ENCODE peak calls at places on chromosomes 3 and 15, in six cellular contexts. One of them, this sample, is unnamed.
A peak's percentile ranks its signal among the peaks of the same experiment; 100 is the strongest.

GRCh38 chr3:187725653-187726370 is 19.5 kb downstream of the BCL6 start:
- DNase-seq in tibial nerve: no peak
- DNase-seq in suprapubic skin: no peak
- DNase-seq in H1: no peak
- DNase-seq in A549: no peak
- DNase-seq in transverse colon: no peak
- DNase-seq in this sample: no peak

GRCh38 chr15:29844290-29844903 is 22.1 kb upstream of the TJP1 start:
- DNase-seq in tibial nerve: no peak
- DNase-seq in suprapubic skin: no peak
- DNase-seq in H1: no peak
- DNase-seq in A549: no peak
- DNase-seq in transverse colon: no peak
- DNase-seq in this sample: no peak

GRCh38 chr3:62938583-62938982 is 63.4 kb upstream of the CADPS start:
- DNase-seq in tibial nerve: no peak
- DNase-seq in suprapubic skin: no peak
- DNase-seq in H1: no peak
- DNase-seq in A549: no peak
- DNase-seq in transverse colon: no peak
- DNase-seq in this sample: no peak

GRCh38 chr3:140736863-140737460 is 59.1 kb downstream of the TRIM42 start:
- DNase-seq in tibial nerve: peak; percentile 66
- DNase-seq in suprapubic skin: no peak
- DNase-seq in H1: peak; percentile 71
- DNase-seq in A549: peak; percentile 10
- DNase-seq in transverse colon: peak; percentile 18
- DNase-seq in this sample: peak; percentile 52

GRCh38 chr15:89335289-89336041 is 841 bp upstream of the POLG start:
- DNase-seq in tibial nerve: peak; percentile 24
- DNase-seq in suprapubic skin: no peak
- DNase-seq in H1: peak; percentile 73
- DNase-seq in A549: no peak
- DNase-seq in transverse colon: peak; percentile 43
- DNase-seq in this sample: no peak

GRCh38 chr3:186354100-186354499 is 7.9 kb downstream of the DGKG start:
- DNase-seq in tibial nerve: no peak
- DNase-seq in suprapubic skin: no peak
- DNase-seq in H1: peak; percentile 13
- DNase-seq in A549: no peak
- DNase-seq in transverse colon: no peak
- DNase-seq in this sample: no peak

GRCh38 chr3:10021856-10022775 is 4.1 kb upstream of the FANCD2 start:
- DNase-seq in tibial nerve: no peak
- DNase-seq in suprapubic skin: no peak
- DNase-seq in H1: no peak
- DNase-seq in A549: no peak
- DNase-seq in transverse colon: no peak
- DNase-seq in this sample: no peak

GRCh38 chr15:51227967-51228783 is 110.2 kb downstream of the CYP19A1 start:
- DNase-seq in tibial nerve: no peak
- DNase-seq in suprapubic skin: no peak
- DNase-seq in H1: no peak
- DNase-seq in A549: peak; percentile 69
- DNase-seq in transverse colon: no peak
- DNase-seq in this sample: no peak

GRCh38 chr3:195270350-195271115 is 426 bp downstream of the XXYLT1 start:
- DNase-seq in tibial nerve: peak; percentile 52
- DNase-seq in suprapubic skin: no peak
- DNase-seq in H1: peak; percentile 84
- DNase-seq in A549: peak; percentile 70
- DNase-seq in transverse colon: peak; percentile 79
- DNase-seq in this sample: peak; percentile 60

GRCh38 chr3:149528344-149528657 is 53.8 kb downstream of the TM4SF4 start:
- DNase-seq in tibial nerve: no peak
- DNase-seq in suprapubic skin: no peak
- DNase-seq in H1: no peak
- DNase-seq in A549: peak; percentile 47
- DNase-seq in transverse colon: peak; percentile 11
- DNase-seq in this sample: no peak

GRCh38 chr3:183540501-183541234 is 14.8 kb downstream of the KLHL6 start:
- DNase-seq in tibial nerve: no peak
- DNase-seq in suprapubic skin: no peak
- DNase-seq in H1: no peak
- DNase-seq in A549: no peak
- DNase-seq in transverse colon: peak; percentile 53
- DNase-seq in this sample: no peak
- TF ChIP-seq EP300 in tibial nerve: peak; percentile 8
- TF ChIP-seq EP300 in suprapubic skin: no peak
- TF ChIP-seq EP300 in H1: no peak
- TF ChIP-seq EP300 in A549: no peak
- TF ChIP-seq EP300 in transverse colon: no peak
- TF ChIP-seq EP300 in this sample: no peak

GRCh38 chr3:3801510-3801841 is 2.2 kb downstream of the LRRN1 start:
- DNase-seq in tibial nerve: no peak
- DNase-seq in suprapubic skin: no peak
- DNase-seq in H1: no peak
- DNase-seq in A549: no peak
- DNase-seq in transverse colon: no peak
- DNase-seq in this sample: no peak
- H3K4me3 ChIP-seq in tibial nerve: no peak overlapping the region
- H3K4me3 ChIP-seq in suprapubic skin: peak overlapping the region; percentile 81
- H3K4me3 ChIP-seq in H1: peak overlapping the region; percentile 90
- H3K4me3 ChIP-seq in A549: no peak overlapping the region
- H3K4me3 ChIP-seq in transverse colon: no peak overlapping the region
- H3K4me3 ChIP-seq in this sample: no peak overlapping the region

GRCh38 chr3:181728470-181728869 is 16.7 kb downstream of the SOX2 start:
- DNase-seq in tibial nerve: no peak
- DNase-seq in suprapubic skin: no peak
- DNase-seq in H1: peak; percentile 45
- DNase-seq in A549: no peak
- DNase-seq in transverse colon: no peak
- DNase-seq in this sample: no peak

GRCh38 chr3:181725033-181725775 is 13.5 kb downstream of the SOX2 start:
- DNase-seq in tibial nerve: no peak
- DNase-seq in suprapubic skin: no peak
- DNase-seq in H1: peak; percentile 46
- DNase-seq in A549: no peak
- DNase-seq in transverse colon: no peak
- DNase-seq in this sample: no peak

GRCh38 chr3:181727122-181728036 is 15.7 kb downstream of the SOX2 start:
- DNase-seq in tibial nerve: no peak
- DNase-seq in suprapubic skin: no peak
- DNase-seq in H1: peak; percentile 72
- DNase-seq in A549: no peak
- DNase-seq in transverse colon: no peak
- DNase-seq in this sample: no peak

GRCh38 chr3:181725830-181726229 is 14.1 kb downstream of the SOX2 start:
- DNase-seq in tibial nerve: no peak
- DNase-seq in suprapubic skin: no peak
- DNase-seq in H1: peak; percentile 54
- DNase-seq in A549: no peak
- DNase-seq in transverse colon: no peak
- DNase-seq in this sample: no peak

DNA sequence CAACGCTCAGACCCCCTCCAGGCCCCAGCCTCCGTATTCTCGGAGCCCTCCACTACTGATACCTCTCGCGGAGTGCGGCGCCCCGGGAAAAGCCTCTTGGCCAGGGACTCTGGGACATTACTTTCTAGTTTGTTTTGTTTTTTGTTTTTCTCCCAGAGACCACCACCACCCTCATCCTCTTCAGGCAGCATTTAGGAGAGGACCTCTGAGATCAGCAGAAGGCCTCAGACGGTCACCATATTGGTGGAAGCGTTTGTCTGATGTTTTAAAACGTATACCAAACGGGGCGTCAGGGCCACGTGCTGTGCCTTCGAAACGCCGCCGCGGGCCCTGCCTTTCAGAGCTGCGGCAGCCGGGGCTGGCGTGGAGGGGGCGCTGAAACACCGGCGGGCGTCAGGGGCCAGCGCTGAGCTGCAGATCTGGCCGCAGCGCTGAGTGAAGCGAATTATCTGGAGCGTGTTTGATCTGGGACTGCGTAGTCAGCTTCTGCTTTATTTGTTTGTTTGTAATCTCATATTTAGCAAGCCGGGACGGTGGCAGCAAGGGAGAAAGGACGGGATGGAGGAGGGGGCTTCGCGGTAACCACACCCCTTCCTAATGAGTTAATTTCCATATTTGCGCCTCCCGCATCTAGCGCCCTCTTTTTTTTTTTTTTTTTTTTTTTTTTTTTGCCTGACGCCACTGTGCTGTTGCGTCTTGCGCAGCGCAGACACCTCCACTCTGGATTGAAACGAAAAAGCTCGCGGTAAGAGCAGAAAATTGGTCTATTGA is 14.8 kb downstream of the SOX2 start:
- DNase-seq in tibial nerve: no peak
- DNase-seq in suprapubic skin: no peak
- DNase-seq in H1: peak; percentile 84
- DNase-seq in A549: peak; percentile 47
- DNase-seq in transverse colon: no peak
- DNase-seq in this sample: no peak
- TF ChIP-seq CTCF in tibial nerve: peak; percentile 9
- TF ChIP-seq CTCF in suprapubic skin: no peak
- TF ChIP-seq CTCF in H1: peak; percentile 63
- TF ChIP-seq CTCF in A549: no peak
- TF ChIP-seq CTCF in transverse colon: no peak
- TF ChIP-seq CTCF in this sample: no peak

DNA sequence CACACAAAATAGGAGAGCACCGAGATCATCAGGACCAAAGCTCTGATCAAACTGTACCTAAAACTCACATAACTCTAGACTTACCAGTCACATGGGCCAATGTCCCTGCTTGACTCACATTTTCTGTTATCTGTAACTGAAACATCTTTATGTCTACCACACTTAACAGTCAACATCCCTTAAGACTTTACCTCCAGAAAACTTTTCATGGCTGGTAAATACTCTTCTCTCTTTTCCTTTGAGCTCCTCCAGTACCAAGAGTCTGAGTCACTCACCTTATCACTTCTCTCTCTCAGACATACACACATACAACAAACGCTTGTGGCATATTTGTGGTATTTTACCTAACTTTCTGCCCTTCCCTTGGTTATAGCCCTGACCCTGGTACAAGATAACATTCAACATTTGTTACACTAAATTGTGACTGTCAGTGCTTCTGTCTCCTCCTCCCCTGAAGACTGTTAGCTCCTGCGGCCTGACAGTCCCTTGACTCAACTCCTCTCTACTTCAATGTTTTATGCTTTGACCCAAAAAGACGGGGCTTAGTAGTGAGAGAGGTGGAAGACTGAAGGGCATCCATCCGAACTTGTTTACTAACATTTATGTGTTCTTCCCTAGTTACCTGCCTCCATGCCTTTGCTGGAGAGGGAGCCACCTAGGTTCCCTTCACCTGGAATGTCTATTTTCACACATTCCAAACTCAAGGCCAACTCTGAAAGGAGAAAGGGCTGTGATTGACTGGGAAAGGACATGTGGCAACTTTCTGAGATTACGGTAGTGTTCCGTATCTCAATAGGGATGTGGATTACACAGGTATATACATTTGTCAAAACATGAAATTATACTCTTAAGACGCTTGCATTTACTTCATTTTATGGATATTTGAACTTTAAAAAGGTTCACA is 3.7 kb upstream of the EFHB start:
- DNase-seq in tibial nerve: no peak
- DNase-seq in suprapubic skin: no peak
- DNase-seq in H1: no peak
- DNase-seq in A549: no peak
- DNase-seq in transverse colon: no peak
- DNase-seq in this sample: no peak
- TF ChIP-seq EP300 in tibial nerve: no peak
- TF ChIP-seq EP300 in suprapubic skin: no peak
- TF ChIP-seq EP300 in H1: no peak
- TF ChIP-seq EP300 in A549: no peak
- TF ChIP-seq EP300 in transverse colon: no peak
- TF ChIP-seq EP300 in this sample: no peak

GRCh38 chr3:39278616-39278935 is 1.3 kb downstream of the CX3CR1 start:
- DNase-seq in tibial nerve: no peak
- DNase-seq in suprapubic skin: no peak
- DNase-seq in H1: no peak
- DNase-seq in A549: no peak
- DNase-seq in transverse colon: no peak
- DNase-seq in this sample: no peak

GRCh38 chr3:39281533-39281932 is 1.7 kb upstream of the CX3CR1 start:
- DNase-seq in tibial nerve: no peak
- DNase-seq in suprapubic skin: no peak
- DNase-seq in H1: no peak
- DNase-seq in A549: no peak
- DNase-seq in transverse colon: no peak
- DNase-seq in this sample: no peak

GRCh38 chr3:39280569-39280968 is 733 bp upstream of the CX3CR1 start:
- DNase-seq in tibial nerve: no peak
- DNase-seq in suprapubic skin: no peak
- DNase-seq in H1: no peak
- DNase-seq in A549: no peak
- DNase-seq in transverse colon: no peak
- DNase-seq in this sample: no peak

GRCh38 chr3:39277893-39278615 is 1.8 kb downstream of the CX3CR1 start:
- DNase-seq in tibial nerve: no peak
- DNase-seq in suprapubic skin: no peak
- DNase-seq in H1: no peak
- DNase-seq in A549: no peak
- DNase-seq in transverse colon: no peak
- DNase-seq in this sample: no peak

DNA sequence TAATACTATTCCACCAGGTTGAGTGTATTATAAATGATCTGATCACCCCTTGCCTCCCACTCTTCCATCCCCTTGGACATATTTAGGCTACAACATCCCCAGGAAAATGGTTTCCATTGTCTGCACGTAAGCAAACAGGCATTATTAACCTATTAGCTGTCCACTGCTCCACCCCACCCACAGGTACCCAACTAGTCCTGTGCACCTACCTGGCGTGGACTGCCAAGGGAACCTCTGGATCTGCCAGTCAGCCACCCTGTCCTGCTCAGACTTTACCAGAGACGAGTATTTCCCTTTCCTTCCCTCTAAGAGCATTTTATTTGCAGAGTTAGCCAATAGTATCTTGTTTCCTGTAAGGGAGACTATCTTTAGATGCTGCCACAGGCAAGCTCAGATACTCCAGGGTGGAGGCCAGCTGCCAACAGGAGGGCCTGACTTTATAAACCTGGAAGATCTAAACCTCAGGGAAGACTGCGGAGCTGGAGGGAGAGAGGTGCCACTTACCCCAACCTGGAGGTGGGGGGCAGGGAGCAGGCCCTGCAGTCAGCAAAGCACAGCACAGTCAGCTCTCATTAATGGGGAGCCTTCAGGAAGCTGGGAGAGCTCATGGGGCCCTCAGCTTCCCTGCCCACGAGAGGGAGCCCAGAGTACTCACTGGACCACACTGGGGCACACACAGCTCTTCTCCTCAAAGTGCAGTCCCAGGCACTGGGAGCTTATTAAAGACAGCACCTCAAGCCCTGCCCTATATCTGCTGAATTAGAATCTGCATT is at the start of gene CX3CR1:
- DNase-seq in tibial nerve: no peak
- DNase-seq in suprapubic skin: no peak
- DNase-seq in H1: no peak
- DNase-seq in A549: no peak
- DNase-seq in transverse colon: no peak
- DNase-seq in this sample: no peak
- H3K4me3 ChIP-seq in tibial nerve: no peak within 1 kb of the TSS
- H3K4me3 ChIP-seq in suprapubic skin: no peak within 1 kb of the TSS
- H3K4me3 ChIP-seq in H1: no peak within 1 kb of the TSS
- H3K4me3 ChIP-seq in A549: no peak within 1 kb of the TSS
- H3K4me3 ChIP-seq in transverse colon: no peak within 1 kb of the TSS
- H3K4me3 ChIP-seq in this sample: no peak within 1 kb of the TSS